ENCODE peak calls at places on chromosomes 12 and 14, in four cellular contexts. K is CD8-positive, alpha-beta T cell; D is astrocyte of the spinal cord; Y is astrocyte. B is an unnamed sample.
A peak's percentile ranks its signal among the peaks of the same experiment; 100 is the strongest.

GRCh38 chr12:131511391-131511802 is 199.5 kb upstream of the SFSWAP start:
- DNase-seq in Y (peak; percentile 2), D (no peak), K (peak; percentile 39), B (peak; percentile 36)

GRCh38 chr12:12716151-12716844 is 870 bp upstream of the CDKN1B start:
- DNase-seq in Y (peak; percentile 18), D (peak; percentile 60), K (no peak), B (peak; percentile 38)

GRCh38 chr12:93676408-93677194 is 574 bp upstream of the CRADD start:
- DNase-seq in Y (no peak), K (no peak), D (no peak), B (no peak)

GRCh38 chr12:108235231-108235959 is 103.7 kb downstream of the CMKLR1 start:
- DNase-seq in Y (no peak), K (no peak), D (no peak), B (no peak)

GRCh38 chr12:13000935-13001724 is 1.1 kb upstream of the HEBP1 start:
- DNase-seq in Y (peak; percentile 29), D (peak; percentile 54), K (peak; percentile 36), B (peak; percentile 59)

GRCh38 chr12:110677206-110677911 is 11.6 kb downstream of the HVCN1 start:
- DNase-seq in D (peak; percentile 40), K (no peak), Y (no peak), B (no peak)

GRCh38 chr12:64103821-64104220 is 118.3 kb downstream of the KICS2 start:
- DNase-seq in K (no peak), Y (peak; percentile 63), D (no peak), B (peak; percentile 21)

GRCh38 chr12:70049596-70050360 is 193.5 kb upstream of the CNOT2 start:
- DNase-seq in D (no peak), Y (no peak), K (peak; percentile 5), B (peak; percentile 95)

GRCh38 chr12:54257332-54257731 is 22.6 kb downstream of the CBX5 start:
- DNase-seq in D (no peak), Y (no peak), K (no peak), B (no peak)

GRCh38 chr12:12606793-12607589 is 4.7 kb upstream of the CREBL2 start:
- DNase-seq in K (no peak), D (peak; percentile 83), Y (peak; percentile 91), B (peak; percentile 83)

GRCh38 chr14:56810850-56811595 is 744 bp upstream of the OTX2 start:
- DNase-seq in D (no peak), Y (no peak), K (no peak), B (no peak)

GRCh38 chr14:23572524-23572828 is 4.9 kb upstream of the AP1G2 start:
- DNase-seq in Y (no peak), D (no peak), K (no peak), B (no peak)

GRCh38 chr14:30854492-30854891 is 19.9 kb upstream of the COCH start:
- DNase-seq in K (no peak), D (no peak), Y (no peak), B (peak; percentile 50)

GRCh38 chr12:57135487-57135886 is 7.2 kb downstream of the LRP1 start:
- DNase-seq in Y (no peak), K (no peak), D (no peak), B (no peak)

GRCh38 chr12:20549115-20549719 is 145.9 kb upstream of the SLCO1C1 start:
- DNase-seq in D (peak; percentile 49), Y (no peak), K (no peak), B (peak; percentile 40)

GRCh38 chr14:64755661-64756265 is 51.5 kb downstream of the PLEKHG3 start:
- DNase-seq in D (peak; percentile 22), K (peak; percentile 43), Y (peak; percentile 42), B (peak; percentile 97)

GRCh38 chr14:55706893-55707292 is 126.9 kb downstream of the KTN1 start:
- DNase-seq in K (no peak), D (no peak), Y (no peak), B (peak; percentile 51)

GRCh38 chr12:92558806-92559205 is 144.0 kb upstream of the PLEKHG7 start:
- DNase-seq in Y (peak; percentile 32), K (no peak), D (no peak), B (peak; percentile 44)

GRCh38 chr14:31205681-31206535 is 1.7 kb downstream of the HECTD1 start:
- DNase-seq in D (peak; percentile 72), K (no peak), Y (peak; percentile 75), B (peak; percentile 51)

GRCh38 chr12:96395236-96395635 is 5.0 kb downstream of the CDK17 start:
- DNase-seq in Y (no peak), D (no peak), K (no peak), B (no peak)

GRCh38 chr12:125038976-125039625 is 26.1 kb upstream of the AACS start:
- DNase-seq in Y (no peak), K (no peak), D (no peak), B (no peak)
- TF ChIP-seq CTCF in Y (no peak), K (no peak), D (no peak), B (no peak)

GRCh38 chr14:51860164-51860835 is at the start of gene GNG2:
- DNase-seq in Y (peak; percentile 71), K (peak; percentile 82), D (peak; percentile 82), B (peak; percentile 68)
- H3K4me3 ChIP-seq in Y (peak within 1 kb of the TSS; percentile 78), K (peak within 1 kb of the TSS; percentile 86), D (peak within 1 kb of the TSS; percentile 60), B (peak within 1 kb of the TSS; percentile 31)

DNA sequence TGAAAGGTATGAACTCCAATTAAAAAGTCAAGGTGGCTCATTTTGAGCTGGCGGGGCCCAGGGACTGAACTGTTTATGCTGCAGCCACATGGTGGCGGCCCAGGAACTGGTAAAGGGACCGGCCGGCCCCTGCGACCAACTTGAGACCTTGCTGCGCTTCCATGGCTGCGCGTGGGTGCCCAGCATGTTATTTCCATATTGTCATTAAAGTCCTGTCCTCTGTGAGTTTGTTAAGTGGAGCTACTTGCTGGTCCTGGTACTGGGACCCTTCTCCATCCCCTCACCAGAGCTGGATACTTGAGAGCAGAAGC is 62.3 kb downstream of the BEGAIN start:
- DNase-seq in K (peak; percentile 36), Y (no peak), D (no peak), B (peak; percentile 38)
- TF ChIP-seq CTCF in K (peak; percentile 45), Y (peak; percentile 34), D (peak; percentile 38), B (peak; percentile 39)

GRCh38 chr12:55738113-55739024 is 4.6 kb upstream of the GDF11 start:
- DNase-seq in K (peak; percentile 81), Y (peak; percentile 79), D (peak; percentile 89), B (peak; percentile 79)
- H3K4me3 ChIP-seq in K (peak overlapping the region; percentile 73), Y (peak overlapping the region; percentile 73), D (peak overlapping the region; percentile 62), B (peak overlapping the region; percentile 60)

DNA sequence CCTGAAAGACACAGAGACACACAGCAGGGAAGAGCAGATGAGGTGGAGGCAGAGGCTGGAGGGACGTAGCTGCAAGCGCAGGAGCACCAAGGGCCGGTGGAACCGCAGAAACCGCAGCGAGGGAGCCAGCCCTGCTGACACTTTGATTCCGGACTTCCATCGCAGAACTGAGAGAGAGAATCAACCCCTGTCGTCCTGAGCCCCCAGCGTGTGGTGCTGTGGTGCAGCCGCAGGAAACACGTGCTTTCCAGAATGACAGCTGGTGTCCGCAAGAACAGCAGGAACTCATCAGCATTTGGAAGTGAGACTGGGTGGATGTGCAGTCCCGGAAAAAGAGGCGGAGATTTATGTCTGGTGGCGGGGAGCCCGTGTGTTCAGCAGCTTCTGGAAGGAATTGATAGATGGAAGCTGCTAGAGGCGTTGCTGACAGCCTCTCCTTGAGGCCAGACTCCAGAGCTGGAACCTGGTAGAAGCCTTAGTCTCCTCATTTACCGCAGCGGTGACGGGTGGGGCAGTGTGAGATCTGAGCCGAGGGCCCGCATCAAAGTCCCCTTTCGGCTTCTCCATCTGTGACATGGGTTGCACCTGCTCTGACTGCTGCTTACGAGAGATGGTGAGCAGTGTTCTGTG is 21.9 kb upstream of the KLC1 start:
- DNase-seq in D (peak; percentile 95), Y (peak; percentile 92), K (peak; percentile 52), B (peak; percentile 30)
- TF ChIP-seq CTCF in D (peak; percentile 29), Y (peak; percentile 8), K (no peak), B (no peak)

GRCh38 chr14:105325716-105326567 is 11.4 kb downstream of the PACS2 start:
- DNase-seq in K (no peak), Y (no peak), D (no peak), B (no peak)
- H3K4me3 ChIP-seq in K (no peak overlapping the region), Y (no peak overlapping the region), D (no peak overlapping the region), B (no peak overlapping the region)

GRCh38 chr14:99749142-99749541 is 44.1 kb upstream of the EML1 start:
- DNase-seq in D (no peak), Y (no peak), K (no peak), B (no peak)
- TF ChIP-seq CTCF in D (peak; percentile 22), Y (peak; percentile 28), K (no peak), B (no peak)

GRCh38 chr12:48924617-48925217 is 575 bp downstream of the FKBP11 start:
- DNase-seq in Y (peak; percentile 32), K (peak; percentile 83), D (peak; percentile 51), B (peak; percentile 53)

GRCh38 chr12:48925218-48925871 is at the start of gene FKBP11:
- DNase-seq in Y (peak; percentile 25), D (peak; percentile 37), K (peak; percentile 83), B (peak; percentile 38)

GRCh38 chr12:48917857-48918537 is 7.3 kb downstream of the FKBP11 start:
- DNase-seq in D (no peak), K (peak; percentile 58), Y (no peak), B (no peak)

GRCh38 chr12:48927261-48927660 is 2.0 kb upstream of the FKBP11 start:
- DNase-seq in Y (peak; percentile 53), D (peak; percentile 24), K (no peak), B (no peak)

DNA sequence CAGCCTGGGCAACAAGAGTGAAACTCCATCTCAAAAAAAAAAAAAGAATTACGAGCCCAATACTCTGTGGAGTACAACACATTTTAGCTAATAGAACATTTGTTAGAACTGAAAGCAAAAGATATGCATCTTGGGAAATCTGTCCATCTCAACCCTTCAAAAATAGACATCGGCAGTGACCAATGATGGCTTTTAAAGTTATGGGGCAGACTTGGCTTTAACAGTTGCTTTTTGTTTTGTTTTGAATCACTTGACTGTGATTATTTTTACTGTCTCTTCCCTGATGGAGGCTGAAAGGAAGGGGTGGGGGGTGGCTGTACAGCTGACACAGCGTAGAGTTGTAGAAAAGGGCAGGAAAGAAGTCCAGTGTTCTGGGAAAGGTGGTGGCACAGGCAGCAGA is 2.2 kb downstream of the FKBP11 start:
- DNase-seq in Y (no peak), D (no peak), K (no peak), B (no peak)
- H3K4me3 ChIP-seq in Y (no peak overlapping the region), D (no peak overlapping the region), K (no peak overlapping the region), B (no peak overlapping the region)

DNA sequence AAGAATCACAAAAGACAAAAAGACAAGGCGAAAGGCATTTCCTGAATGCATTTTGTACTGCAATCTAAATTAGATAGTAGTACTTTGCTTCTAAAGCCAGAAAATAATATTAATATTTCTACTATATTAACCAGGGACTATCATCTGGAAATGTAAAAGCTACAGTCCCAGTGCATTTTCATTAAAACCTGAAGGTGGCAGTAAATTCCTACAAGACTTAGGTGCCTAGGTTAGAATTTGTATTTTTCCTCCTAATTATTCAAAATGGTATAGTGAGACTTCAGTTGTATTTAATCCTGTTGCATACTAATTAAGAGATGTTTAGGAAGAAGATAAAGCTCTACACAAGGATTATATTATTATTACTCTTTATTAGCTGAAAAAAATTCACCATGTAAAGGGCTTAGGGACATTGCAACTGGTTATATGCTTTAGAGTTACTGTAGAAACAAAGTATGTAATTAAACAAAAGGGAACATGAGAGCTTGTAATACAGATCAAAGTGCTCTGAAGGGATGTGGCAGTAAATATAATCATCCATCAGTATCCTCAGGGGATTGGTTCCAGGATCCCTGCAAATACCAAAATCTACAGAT is 53.6 kb downstream of the BRMS1L start:
- DNase-seq in K (no peak), Y (peak; percentile 6), D (peak; percentile 31), B (peak; percentile 38)
- TF ChIP-seq CTCF in K (peak; percentile 58), Y (peak; percentile 26), D (peak; percentile 38), B (peak; percentile 46)

B was measured in epithelial cell of esophagus.